ENCODE peak calls at places on chromosome 12, in five cellular contexts. Q is astrocyte of the spinal cord, L is cardiac fibroblast, U is AG04450, R is PC-3. M is an unnamed sample.
A peak's percentile ranks its signal among the peaks of the same experiment; 100 is the strongest.

GRCh38 chr12:116135209-116135930 is 142.1 kb downstream of the MED13L start:
- DNase-seq in Q (peak; percentile 67), L (peak; percentile 85), U (no peak), R (peak; percentile 93), M (peak; percentile 68)

GRCh38 chr12:121860257-121860656 is 1.6 kb upstream of the HPD start:
- DNase-seq in Q (no peak), L (no peak), U (no peak), R (no peak), M (no peak)

GRCh38 chr12:54230555-54230954 is 41.8 kb upstream of the SMUG1 start:
- DNase-seq in Q (no peak), L (no peak), U (no peak), R (no peak), M (no peak)

GRCh38 chr12:29782285-29782820 is 1.4 kb downstream of the TMTC1 start:
- DNase-seq in Q (peak; percentile 78), L (peak; percentile 89), U (no peak), R (peak; percentile 34), M (peak; percentile 21)

GRCh38 chr12:4251228-4251891 is 22.2 kb upstream of the CCND2 start:
- DNase-seq in Q (no peak), L (no peak), U (no peak), R (no peak), M (no peak)

GRCh38 chr12:118038122-118038521 is 21.6 kb downstream of the RFC5 start:
- DNase-seq in Q (no peak), L (no peak), U (no peak), R (no peak), M (no peak)

GRCh38 chr12:58176296-58176869 is 235.0 kb downstream of the ATP23 start:
- DNase-seq in Q (peak; percentile 33), L (peak; percentile 31), U (no peak), R (peak; percentile 85), M (peak; percentile 78)

GRCh38 chr12:95848575-95849388 is 10.0 kb upstream of the SNRPF start:
- DNase-seq in Q (peak; percentile 55), L (peak; percentile 57), U (no peak), R (peak; percentile 67), M (peak; percentile 76)

GRCh38 chr12:642633-643477 is 20.4 kb downstream of the NINJ2 start:
- DNase-seq in Q (peak; percentile 47), L (peak; percentile 54), U (no peak), R (no peak), M (peak; percentile 57)

GRCh38 chr12:19140381-19141236 is 11.1 kb downstream of the PLEKHA5 start:
- DNase-seq in Q (no peak), L (peak; percentile 53), U (no peak), R (no peak), M (no peak)

GRCh38 chr12:76784600-76785051 is 20.7 kb downstream of the ZDHHC17 start:
- DNase-seq in Q (peak; percentile 64), L (peak; percentile 69), U (peak; percentile 33), R (peak; percentile 43), M (no peak)

GRCh38 chr12:10016881-10017280 is 6.5 kb downstream of the CLEC12B start:
- DNase-seq in Q (no peak), L (peak; percentile 68), U (no peak), R (peak; percentile 54), M (peak; percentile 21)

GRCh38 chr12:15709524-15709923 is 79.7 kb downstream of the EPS8 start:
- DNase-seq in Q (no peak), L (no peak), U (no peak), R (no peak), M (no peak)

GRCh38 chr12:98823012-98823411 is 177.9 kb downstream of the APAF1 start:
- DNase-seq in Q (no peak), L (no peak), U (no peak), R (no peak), M (no peak)

GRCh38 chr12:17976202-17976601 is 113.8 kb downstream of the RERGL start:
- DNase-seq in Q (no peak), L (peak; percentile 38), U (no peak), R (peak; percentile 50), M (peak; percentile 63)

GRCh38 chr12:125079943-125080645 is 14.9 kb downstream of the AACS start:
- DNase-seq in Q (no peak), L (peak; percentile 63), U (no peak), R (no peak), M (peak; percentile 81)
- H3K4me3 ChIP-seq in Q (no peak overlapping the region), L (no peak overlapping the region), U (no peak overlapping the region), R (no peak overlapping the region), M (no peak overlapping the region)

GRCh38 chr12:66272650-66273049 is 29.6 kb upstream of the HELB start:
- DNase-seq in Q (no peak), L (no peak), U (no peak), R (no peak), M (no peak)
- H3K4me3 ChIP-seq in Q (no peak overlapping the region), L (no peak overlapping the region), U (no peak overlapping the region), R (no peak overlapping the region), M (no peak overlapping the region)

GRCh38 chr12:113155641-113156040 is 6.1 kb downstream of the CFAP73 start:
- DNase-seq in Q (no peak), L (no peak), U (no peak), R (no peak), M (no peak)
- H3K4me3 ChIP-seq in Q (no peak overlapping the region), L (no peak overlapping the region), U (no peak overlapping the region), R (no peak overlapping the region), M (no peak overlapping the region)

DNA sequence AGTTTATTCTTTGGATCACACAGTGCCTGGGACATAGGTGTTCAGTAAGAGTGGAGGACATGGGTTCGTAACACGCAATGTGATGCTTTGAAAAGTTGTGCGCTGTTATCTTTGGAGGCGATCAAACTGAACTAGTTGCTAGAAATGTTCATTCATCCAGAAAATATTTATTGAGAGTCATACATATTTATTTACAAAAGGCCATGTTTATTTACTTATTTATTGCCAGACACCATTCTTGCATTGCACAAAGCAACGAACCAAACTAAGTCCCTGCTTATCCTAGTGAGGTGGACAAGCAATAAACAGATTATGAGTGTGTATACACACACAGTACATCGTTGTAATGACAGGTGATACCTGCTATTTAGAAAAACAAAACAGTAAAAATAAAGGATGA is 12.6 kb downstream of the BHLHE41 start:
- DNase-seq in Q (no peak), L (no peak), U (no peak), R (no peak), M (no peak)
- H3K4me3 ChIP-seq in Q (no peak overlapping the region), L (no peak overlapping the region), U (no peak overlapping the region), R (peak overlapping the region; percentile 71), M (no peak overlapping the region)

GRCh38 chr12:47361389-47362031 is 281.8 kb upstream of the AMIGO2 start:
- DNase-seq in Q (no peak), L (no peak), U (no peak), R (no peak), M (peak; percentile 87)
- H3K4me3 ChIP-seq in Q (no peak overlapping the region), L (no peak overlapping the region), U (no peak overlapping the region), R (no peak overlapping the region), M (peak overlapping the region; percentile 11)

DNA sequence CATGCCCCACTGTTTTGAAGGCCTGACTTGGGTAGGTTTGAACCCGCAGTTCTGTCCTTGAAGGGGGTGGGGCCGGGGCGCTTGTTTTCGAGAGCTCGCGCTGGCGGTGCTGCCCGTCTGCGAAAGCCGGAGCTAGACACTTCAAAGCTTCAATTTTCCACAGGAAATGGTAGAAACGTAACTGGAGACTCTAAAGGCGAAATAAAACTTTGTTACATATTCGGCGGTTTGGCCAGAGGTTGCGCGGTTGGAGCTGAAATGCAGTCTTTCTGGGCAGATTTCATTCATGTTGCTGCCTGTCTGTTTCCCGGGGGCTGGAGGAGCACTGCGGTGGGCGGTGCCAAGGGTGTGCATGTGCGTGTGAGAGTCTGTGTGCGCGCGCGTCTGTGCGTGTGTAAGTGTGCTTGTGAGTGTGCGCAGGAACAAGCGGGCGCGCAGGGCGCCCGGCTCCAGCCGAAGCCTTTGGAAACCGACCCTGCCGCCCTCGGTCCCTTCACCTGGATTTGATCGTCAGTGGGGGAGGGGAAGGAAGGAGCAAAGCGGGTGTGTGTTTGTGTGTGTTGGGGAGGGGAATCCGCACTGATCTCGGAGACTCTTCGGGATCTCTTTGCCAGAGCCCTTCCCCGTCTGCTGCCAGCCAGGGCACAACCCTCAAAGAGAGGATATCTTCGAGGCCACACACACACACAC is 227.7 kb upstream of the CRY1 start:
- DNase-seq in Q (peak; percentile 74), L (peak; percentile 36), U (no peak), R (peak; percentile 39), M (peak; percentile 77)
- H3K4me3 ChIP-seq in Q (peak overlapping the region; percentile 57), L (peak overlapping the region; percentile 51), U (peak overlapping the region; percentile 67), R (peak overlapping the region; percentile 81), M (peak overlapping the region; percentile 61)

M was measured in A673.